ENCODE peak calls at places on chromosome 20, in eight cellular contexts. H is heart left ventricle, E is AG04450, N is cardiac fibroblast, Q is pancreas, T is thoracic aorta, S is adrenal gland, G is body of pancreas. R is an unnamed sample.

GRCh38 chr20:38789503-38790209 is 15.8 kb upstream of the PPP1R16B start:
- DNase-seq in N (peak), T (no peak), S (no peak), H (no peak), E (no peak), Q (no peak), G (no peak), R (peak)

GRCh38 chr20:38127011-38127621 is 38.0 kb downstream of the TGM2 start:
- DNase-seq in N (peak), T (peak), G (peak), E (no peak), Q (no peak), H (peak), S (peak), R (peak)

GRCh38 chr20:37538003-37538402 is 10.3 kb upstream of the BLCAP start:
- DNase-seq in E (no peak), S (peak), Q (no peak), H (no peak), N (peak), G (no peak), T (no peak), R (peak)

GRCh38 chr20:48352628-48353027 is 475.2 kb downstream of the PREX1 start:
- DNase-seq in G (no peak), S (no peak), Q (no peak), T (no peak), E (no peak), H (no peak), N (no peak), R (no peak)

GRCh38 chr20:50292324-50293243 is 102.0 kb downstream of the CEBPB start:
- DNase-seq in S (peak), T (peak), Q (peak), N (peak), H (peak), G (peak), E (peak), R (peak)

GRCh38 chr20:16123623-16124022 is 449.6 kb downstream of the KIF16B start:
- DNase-seq in N (no peak), E (no peak), G (no peak), Q (no peak), T (no peak), H (no peak), S (no peak), R (peak)

GRCh38 chr20:21395666-21396044 is 1.7 kb downstream of the NKX2-4 start:
- DNase-seq in G (no peak), E (no peak), N (no peak), S (no peak), T (no peak), H (no peak), Q (no peak), R (no peak)

GRCh38 chr20:11905460-11906150 is 12.1 kb upstream of the BTBD3 start:
- DNase-seq in Q (no peak), T (no peak), E (no peak), S (no peak), G (no peak), N (no peak), H (no peak), R (no peak)

GRCh38 chr20:11542645-11543044 is 375.0 kb upstream of the BTBD3 start:
- DNase-seq in E (no peak), T (no peak), N (no peak), G (no peak), S (no peak), Q (no peak), H (no peak), R (no peak)

GRCh38 chr20:5657190-5657872 is 92.9 kb upstream of the SHLD1 start:
- DNase-seq in Q (no peak), E (peak), G (peak), N (peak), T (no peak), S (peak), H (peak), R (peak)

GRCh38 chr20:45968801-45969711 is 2.9 kb downstream of the ZNF335 start:
- DNase-seq in G (peak), H (no peak), S (peak), N (peak), E (peak), T (no peak), Q (no peak), R (peak)

GRCh38 chr20:57573893-57574292 is 13.0 kb downstream of the PCK1 start:
- DNase-seq in N (no peak), T (no peak), S (no peak), E (no peak), H (no peak), G (no peak), Q (no peak), R (no peak)

GRCh38 chr20:2261105-2261504 is 34.7 kb upstream of the TGM3 start:
- DNase-seq in S (peak), E (no peak), H (no peak), T (no peak), G (no peak), N (no peak), Q (no peak), R (no peak)

GRCh38 chr20:17762873-17763557 is 63.2 kb downstream of the BANF2 start:
- DNase-seq in E (no peak), S (no peak), H (no peak), Q (peak), N (no peak), G (peak), T (no peak), R (no peak)

GRCh38 chr20:39823239-39823638 is 861.1 kb downstream of the DHX35 start:
- DNase-seq in E (no peak), S (peak), G (no peak), H (no peak), T (no peak), N (peak), Q (no peak), R (peak)

GRCh38 chr20:46939031-46939430 is 44.4 kb downstream of the EYA2 start:
- DNase-seq in G (no peak), E (no peak), H (no peak), S (no peak), Q (no peak), N (peak), T (no peak), R (peak)

GRCh38 chr20:62642666-62643520 is 590 bp downstream of the SLCO4A1 start:
- DNase-seq in H (no peak), T (no peak), Q (peak), E (no peak), S (no peak), N (peak), G (peak), R (peak)

GRCh38 chr20:38847840-38848239 is 42.3 kb downstream of the PPP1R16B start:
- DNase-seq in Q (no peak), H (no peak), E (no peak), S (no peak), G (no peak), N (no peak), T (no peak), R (no peak)

GRCh38 chr20:4949833-4950178 is 51.5 kb downstream of the SLC23A2 start:
- DNase-seq in T (no peak), G (no peak), S (peak), Q (no peak), E (no peak), N (peak), H (no peak), R (peak)

GRCh38 chr20:24423291-24423690 is 46.1 kb upstream of the SYNDIG1 start:
- DNase-seq in H (no peak), S (no peak), T (no peak), G (no peak), E (no peak), N (no peak), Q (no peak), R (no peak)

GRCh38 chr20:33147299-33147698 is 20.7 kb upstream of the BPIFA2 start:
- DNase-seq in T (no peak), H (no peak), N (no peak), E (no peak), G (no peak), Q (no peak), S (no peak), R (no peak)

GRCh38 chr20:52800734-52801627 is 171.2 kb upstream of the TSHZ2 start:
- DNase-seq in H (no peak), G (no peak), E (no peak), N (no peak), T (no peak), S (no peak), Q (no peak), R (peak)

GRCh38 chr20:38751360-38751976 is 3.2 kb downstream of the ACTR5 start:
- DNase-seq in Q (no peak), T (no peak), H (no peak), G (no peak), E (no peak), S (no peak), N (peak), R (peak)

GRCh38 chr20:47476452-47476851 is 25.2 kb upstream of the NCOA3 start:
- DNase-seq in S (no peak), E (no peak), N (no peak), Q (no peak), G (no peak), T (no peak), H (no peak), R (no peak)

GRCh38 chr20:37492096-37492625 is 28.9 kb upstream of the NNAT start:
- DNase-seq in N (no peak), G (no peak), E (no peak), S (no peak), Q (no peak), H (no peak), T (no peak), R (no peak)

GRCh38 chr20:57470666-57471495 is 54.1 kb downstream of the CTCFL start:
- DNase-seq in S (no peak), N (no peak), G (no peak), Q (no peak), T (no peak), H (no peak), E (no peak), R (no peak)

GRCh38 chr20:60653111-60653845 is 598.8 kb upstream of the CDH4 start:
- DNase-seq in Q (no peak), H (no peak), T (no peak), N (no peak), G (no peak), E (no peak), S (no peak), R (no peak)

GRCh38 chr20:5272268-5272667 is 44.5 kb downstream of the PROKR2 start:
- DNase-seq in T (no peak), S (no peak), H (no peak), N (no peak), Q (no peak), E (no peak), G (no peak), R (no peak)

GRCh38 chr20:62638680-62639406 is 3.5 kb upstream of the SLCO4A1 start:
- DNase-seq in G (no peak), S (no peak), E (no peak), N (no peak), Q (no peak), T (no peak), H (no peak), R (no peak)

GRCh38 chr20:43138061-43138860 is 51.4 kb downstream of the PTPRT start:
- DNase-seq in S (no peak), N (no peak), H (peak), Q (no peak), G (peak), E (no peak), T (no peak), R (no peak)

GRCh38 chr20:16462711-16463110 is 110.5 kb downstream of the KIF16B start:
- DNase-seq in E (no peak), T (no peak), G (peak), H (no peak), N (no peak), S (no peak), Q (no peak), R (no peak)

GRCh38 chr20:37421988-37422387 is 76.0 kb downstream of the SRC start:
- DNase-seq in Q (no peak), N (no peak), T (no peak), G (no peak), H (no peak), S (no peak), E (no peak), R (no peak)

GRCh38 chr20:53959849-53960585 is 110.4 kb downstream of the BCAS1 start:
- DNase-seq in N (peak), Q (no peak), T (no peak), S (no peak), H (peak), G (no peak), E (no peak), R (peak)

GRCh38 chr20:53956013-53956715 is 114.2 kb downstream of the BCAS1 start:
- DNase-seq in E (no peak), T (no peak), H (no peak), N (no peak), Q (no peak), S (no peak), G (no peak), R (no peak)

GRCh38 chr20:53954734-53955658 is 115.4 kb downstream of the BCAS1 start:
- DNase-seq in Q (no peak), G (no peak), S (no peak), T (no peak), H (no peak), E (no peak), N (no peak), R (no peak)

GRCh38 chr20:53958240-53958639 is 112.2 kb downstream of the BCAS1 start:
- DNase-seq in E (no peak), H (no peak), N (no peak), G (no peak), Q (no peak), S (no peak), T (no peak), R (peak)

DNA sequence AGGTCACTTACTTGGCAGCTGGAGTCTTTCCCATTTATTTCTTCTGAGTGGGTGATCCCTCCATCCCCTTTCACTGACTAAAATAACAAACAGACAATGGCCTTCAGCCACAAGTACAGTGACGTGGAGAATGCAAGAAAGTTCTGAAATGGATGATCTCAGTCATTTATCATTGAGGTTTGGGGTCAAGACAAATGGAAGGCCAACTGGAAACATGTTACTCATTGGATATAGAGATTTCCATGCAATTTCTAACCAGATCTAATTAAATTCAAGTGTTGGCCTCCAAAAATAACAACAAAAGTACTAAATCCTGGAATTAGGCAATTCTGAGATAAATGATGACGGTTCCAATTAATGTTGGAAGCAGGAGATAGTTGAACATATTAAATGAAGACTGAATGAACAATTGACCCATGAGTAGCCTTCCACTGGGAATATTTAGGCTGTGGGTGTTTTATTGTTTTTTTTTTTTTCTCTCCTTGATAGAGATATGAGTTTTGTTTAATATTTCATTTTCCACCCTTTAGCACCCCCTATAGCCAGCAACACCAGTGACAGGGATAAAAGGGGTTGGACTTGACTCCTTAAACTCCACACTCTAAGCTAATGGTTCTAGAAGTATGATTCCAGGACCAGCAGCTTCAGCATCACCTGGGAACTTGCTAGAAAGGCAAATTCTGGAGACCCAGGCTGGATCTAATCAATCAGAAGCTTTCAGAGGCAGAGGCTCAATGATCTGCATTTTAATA is 112.8 kb downstream of the BCAS1 start:
- DNase-seq in S (no peak), G (no peak), T (no peak), H (no peak), N (peak), E (no peak), Q (no peak), R (peak)
- TF ChIP-seq CTCF in S (no peak), G (no peak), T (no peak), H (peak), N (peak), E (peak), Q (no peak), R (peak)

GRCh38 chr20:32019156-32019510 is 8.9 kb downstream of the CCM2L start:
- DNase-seq in N (no peak), T (no peak), E (no peak), H (no peak), S (no peak), Q (no peak), G (no peak), R (no peak)
- H3K4me3 ChIP-seq in N (no peak), T (peak), E (no peak), H (peak), S (no peak), Q (peak), G (no peak), R (no peak)

GRCh38 chr20:51326241-51326819 is 216.2 kb downstream of the NFATC2 start:
- DNase-seq in H (no peak), S (peak), G (peak), N (peak), Q (no peak), T (no peak), E (no peak), R (peak)
- TF ChIP-seq CTCF in H (peak), S (peak), G (peak), N (peak), Q (no peak), T (peak), E (peak), R (peak)

DNA sequence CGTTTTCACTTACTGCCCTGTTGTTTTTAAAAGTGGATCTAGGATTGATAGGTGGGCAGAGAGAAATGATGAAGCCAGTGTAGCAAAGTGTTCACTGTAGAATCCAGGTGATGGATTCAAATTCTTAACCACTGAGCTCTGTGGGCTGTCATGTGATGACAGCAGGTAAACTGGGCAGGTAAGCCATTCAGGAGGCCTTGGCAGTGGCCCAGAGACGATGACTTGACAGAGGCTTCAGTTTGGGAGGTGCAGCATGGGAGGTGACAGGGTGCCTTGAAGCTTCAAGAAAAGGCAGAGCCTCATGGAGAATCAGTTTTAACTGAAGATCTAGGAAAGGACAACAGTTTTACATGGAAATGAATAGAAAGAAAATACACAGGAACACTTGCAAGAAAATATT is 2.0 kb downstream of the NAA20 start:
- DNase-seq in S (no peak), G (peak), T (no peak), Q (no peak), N (no peak), E (no peak), H (no peak), R (no peak)
- H3K4me3 ChIP-seq in S (no peak), G (no peak), T (no peak), Q (no peak), N (no peak), E (no peak), H (no peak), R (no peak)

GRCh38 chr20:31693402-31693801 is 29.3 kb downstream of the BCL2L1 start:
- DNase-seq in T (no peak), E (no peak), N (no peak), G (no peak), Q (no peak), S (no peak), H (no peak), R (no peak)
- TF ChIP-seq CTCF in T (no peak), E (no peak), N (no peak), G (no peak), Q (no peak), S (no peak), H (no peak), R (no peak)

GRCh38 chr20:22920898-22921297 is 114.2 kb upstream of the SSTR4 start:
- DNase-seq in T (no peak), S (no peak), N (no peak), Q (no peak), H (no peak), E (no peak), G (no peak), R (no peak)

GRCh38 chr20:22924949-22925612 is 110.0 kb upstream of the SSTR4 start:
- DNase-seq in N (no peak), S (no peak), G (no peak), T (no peak), E (no peak), H (no peak), Q (no peak), R (no peak)

GRCh38 chr20:22924036-22924737 is 110.9 kb upstream of the SSTR4 start:
- DNase-seq in E (no peak), N (no peak), S (no peak), T (no peak), Q (no peak), G (no peak), H (no peak), R (peak)

GRCh38 chr20:22921595-22922421 is 113.3 kb upstream of the SSTR4 start:
- DNase-seq in N (peak), Q (no peak), H (no peak), G (no peak), S (no peak), E (no peak), T (no peak), R (peak)

GRCh38 chr20:22922987-22923386 is 112.1 kb upstream of the SSTR4 start:
- DNase-seq in Q (no peak), S (no peak), E (no peak), T (no peak), G (no peak), N (no peak), H (no peak), R (no peak)
- H3K4me3 ChIP-seq in Q (no peak), S (no peak), E (no peak), T (no peak), G (no peak), N (no peak), H (no peak), R (no peak)

GRCh38 chr20:56187791-56188190 is 60.7 kb upstream of the MC3R start:
- DNase-seq in E (no peak), Q (no peak), H (no peak), N (peak), S (no peak), G (no peak), T (no peak), R (no peak)
- TF ChIP-seq CTCF in E (no peak), Q (no peak), H (peak), N (no peak), S (peak), G (peak), T (no peak), R (no peak)

DNA sequence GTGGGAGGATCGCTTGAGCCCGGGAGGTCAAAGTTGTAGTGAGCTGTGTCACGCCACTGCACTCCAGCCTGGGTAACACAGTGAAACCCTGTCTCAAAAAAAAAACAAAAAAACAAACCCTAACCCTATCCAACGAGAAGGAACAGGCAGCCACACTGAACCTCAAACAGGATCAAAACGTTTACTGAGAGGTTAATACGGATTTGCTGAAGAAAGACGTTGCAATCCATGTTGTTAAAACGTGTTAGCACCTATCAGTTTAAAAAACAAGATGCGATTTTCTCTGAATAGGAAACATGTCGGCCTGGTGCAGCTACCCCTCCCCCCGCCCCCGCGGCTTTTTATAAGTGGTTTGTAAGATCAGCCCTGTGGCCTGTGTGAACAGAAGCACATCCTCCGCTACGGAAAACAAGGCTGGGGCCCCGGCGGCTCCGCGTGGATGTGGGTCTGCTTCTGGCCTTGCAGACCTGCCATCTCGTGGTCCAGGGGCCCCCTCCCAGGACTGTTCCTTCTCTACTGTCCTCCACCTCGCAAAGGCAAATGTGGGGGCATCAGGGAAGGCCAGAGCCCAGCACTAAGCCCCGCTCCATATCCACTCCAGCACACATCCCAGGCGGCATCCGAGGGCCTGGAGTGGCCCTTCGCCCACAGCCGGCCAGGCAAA is 11.4 kb downstream of the SLC2A4RG start:
- DNase-seq in H (peak), G (no peak), T (no peak), S (no peak), N (no peak), Q (no peak), E (no peak), R (no peak)
- H3K4me3 ChIP-seq in H (no peak), G (no peak), T (no peak), S (no peak), N (no peak), Q (no peak), E (no peak), R (no peak)

R was measured in fibroblast of mammary gland.